ENCODE peak calls at places on chromosomes 11 and 22, in six cellular contexts. X is mammary epithelial cell, T is adrenal gland, B is sigmoid colon, D is left lung, J is Peyer's patch. U is an unnamed sample. For H3K27me3, the result is how much of the 10 kb centered on the place peaks cover.

GRCh38 chr11:128093689-128094088 is 493.7 kb downstream of the ETS1 start:
- DNase-seq in J (no peak), D (no peak), X (peak), T (no peak), B (no peak), U (no peak)

GRCh38 chr11:19080579-19080993 is 20.1 kb upstream of the MRGPRX2 start:
- DNase-seq in B (no peak), T (peak), J (no peak), X (peak), D (peak), U (peak)

GRCh38 chr22:31106651-31107205 is 640 bp downstream of the SELENOM start:
- DNase-seq in T (no peak), B (peak), J (no peak), D (no peak), X (peak), U (peak)

GRCh38 chr11:11691296-11692141 is 69.7 kb upstream of the GALNT18 start:
- DNase-seq in J (no peak), X (no peak), T (no peak), D (no peak), B (no peak), U (peak)

GRCh38 chr11:19992998-19993397 is 167.3 kb downstream of the DBX1 start:
- DNase-seq in T (no peak), J (no peak), B (no peak), X (no peak), D (no peak), U (no peak)

GRCh38 chr11:19828382-19829108 is 115.9 kb downstream of the NAV2 start:
- DNase-seq in J (no peak), B (no peak), D (no peak), X (peak), T (no peak), U (no peak)

GRCh38 chr11:126790550-126790981 is 210.0 kb downstream of the KIRREL3 start:
- DNase-seq in J (no peak), T (no peak), X (peak), B (no peak), D (no peak), U (no peak)

GRCh38 chr11:45993438-45994064 is 71.1 kb downstream of the LARGE2 start:
- DNase-seq in J (no peak), T (peak), B (peak), X (no peak), D (no peak), U (peak)

GRCh38 chr11:17418437-17418836 is 30.0 kb upstream of the KCNJ11 start:
- DNase-seq in T (no peak), D (no peak), X (no peak), B (no peak), J (no peak), U (no peak)

GRCh38 chr22:32897400-32897799 is 95.9 kb downstream of the TIMP3 start:
- DNase-seq in X (peak), T (no peak), D (no peak), J (no peak), B (no peak), U (no peak)

GRCh38 chr11:96228472-96228871 is 114.5 kb downstream of the MAML2 start:
- DNase-seq in B (peak), X (peak), J (peak), D (peak), T (peak), U (peak)

GRCh38 chr11:23284626-23285025 is 424.4 kb upstream of the CCDC179 start:
- DNase-seq in X (no peak), D (no peak), T (no peak), J (no peak), B (no peak), U (no peak)

GRCh38 chr11:8732748-8733241 is 50.2 kb downstream of the RPL27A start:
- DNase-seq in X (peak), T (peak), D (peak), B (peak), J (no peak), U (peak)

GRCh38 chr11:115929618-115930129 is 425.5 kb upstream of the CADM1 start:
- DNase-seq in J (no peak), D (no peak), X (no peak), B (no peak), T (no peak), U (no peak)

GRCh38 chr11:469684-470667 is 19.9 kb downstream of the PTDSS2 start:
- DNase-seq in T (peak), J (peak), X (no peak), B (peak), D (peak), U (peak)

GRCh38 chr11:123194308-123195181 is 503 bp downstream of the CLMP start:
- DNase-seq in T (peak), J (no peak), B (peak), D (peak), X (peak), U (no peak)

GRCh38 chr11:120305286-120305685 is 19.8 kb upstream of the TLCD5 start:
- DNase-seq in X (peak), B (no peak), D (no peak), T (no peak), J (no peak), U (no peak)

GRCh38 chr11:749731-750130 is 2.5 kb downstream of the TALDO1 start:
- DNase-seq in D (no peak), J (no peak), X (no peak), B (no peak), T (no peak), U (no peak)

GRCh38 chr11:77506857-77507256 is 33.0 kb upstream of the PAK1 start:
- DNase-seq in J (peak), D (no peak), B (no peak), X (peak), T (no peak), U (no peak)

GRCh38 chr11:100712618-100713017 is 25.5 kb downstream of the ARHGAP42 start:
- DNase-seq in T (no peak), J (no peak), X (no peak), D (no peak), B (no peak), U (no peak)

GRCh38 chr11:71311928-71312510 is 59.6 kb upstream of the SHANK2 start:
- DNase-seq in B (peak), D (no peak), T (peak), J (peak), X (no peak), U (no peak)

GRCh38 chr11:96001037-96001436 is 77.1 kb upstream of the MTMR2 start:
- DNase-seq in T (peak), J (peak), B (peak), D (no peak), X (no peak), U (peak)

GRCh38 chr11:19753451-19754041 is 40.9 kb downstream of the NAV2 start:
- DNase-seq in B (no peak), D (no peak), J (no peak), T (no peak), X (no peak), U (no peak)

GRCh38 chr22:32206774-32207758 is 2.2 kb upstream of the RFPL2 start:
- DNase-seq in J (peak), T (no peak), B (no peak), X (peak), D (peak), U (no peak)

GRCh38 chr11:10400856-10401255 is 54.2 kb upstream of the AMPD3 start:
- DNase-seq in J (no peak), T (no peak), B (no peak), D (no peak), X (no peak), U (no peak)

GRCh38 chr22:48096846-48097665 is 1334.6 kb downstream of the TBC1D22A start:
- DNase-seq in J (peak), X (no peak), B (peak), T (no peak), D (no peak), U (no peak)

GRCh38 chr22:41048791-41049717 is 43.3 kb upstream of the EP300 start:
- DNase-seq in T (peak), D (peak), B (peak), J (peak), X (peak), U (peak)

GRCh38 chr22:23504522-23504921 is 75.6 kb downstream of the IGLL1 start:
- DNase-seq in B (no peak), X (no peak), J (no peak), T (peak), D (peak), U (peak)

GRCh38 chr11:73201249-73201648 is 16.8 kb upstream of the P2RY2 start:
- DNase-seq in X (no peak), B (peak), D (peak), T (peak), J (peak), U (peak)

GRCh38 chr22:38751066-38751421 is 4.8 kb downstream of the SUN2 start:
- DNase-seq in D (no peak), B (no peak), J (no peak), X (no peak), T (no peak), U (no peak)

GRCh38 chr11:43952401-43953342 is 10.2 kb downstream of the C11orf96 start:
- DNase-seq in J (peak), D (no peak), B (no peak), T (peak), X (no peak), U (no peak)

GRCh38 chr11:43948341-43949185 is 6.1 kb downstream of the C11orf96 start:
- DNase-seq in J (peak), B (no peak), T (peak), X (no peak), D (no peak), U (no peak)

GRCh38 chr11:43952020-43952400 is 9.6 kb downstream of the C11orf96 start:
- DNase-seq in X (no peak), T (no peak), B (no peak), J (no peak), D (no peak), U (no peak)

GRCh38 chr11:43951231-43951630 is 8.8 kb downstream of the C11orf96 start:
- DNase-seq in J (peak), D (no peak), B (no peak), T (peak), X (no peak), U (no peak)

GRCh38 chr11:43950323-43950855 is 8.0 kb downstream of the C11orf96 start:
- DNase-seq in T (peak), X (no peak), B (no peak), D (no peak), J (peak), U (no peak)
- H3K27me3 ChIP-seq in T (under half), X (under half), B (under half), D (under half), J (under half), U (under half)

GRCh38 chr11:34439521-34440258 is 956 bp downstream of the CAT start:
- DNase-seq in J (peak), B (no peak), X (no peak), T (no peak), D (no peak), U (no peak)

GRCh38 chr11:34437224-34437879 is 1.4 kb upstream of the CAT start:
- DNase-seq in J (no peak), B (no peak), T (no peak), D (no peak), X (no peak), U (no peak)

GRCh38 chr11:34441814-34442213 is 3.1 kb downstream of the CAT start:
- DNase-seq in B (no peak), J (no peak), D (no peak), X (no peak), T (no peak), U (no peak)

GRCh38 chr11:34443136-34443535 is 4.4 kb downstream of the CAT start:
- DNase-seq in T (no peak), X (no peak), D (no peak), B (no peak), J (no peak), U (no peak)

DNA sequence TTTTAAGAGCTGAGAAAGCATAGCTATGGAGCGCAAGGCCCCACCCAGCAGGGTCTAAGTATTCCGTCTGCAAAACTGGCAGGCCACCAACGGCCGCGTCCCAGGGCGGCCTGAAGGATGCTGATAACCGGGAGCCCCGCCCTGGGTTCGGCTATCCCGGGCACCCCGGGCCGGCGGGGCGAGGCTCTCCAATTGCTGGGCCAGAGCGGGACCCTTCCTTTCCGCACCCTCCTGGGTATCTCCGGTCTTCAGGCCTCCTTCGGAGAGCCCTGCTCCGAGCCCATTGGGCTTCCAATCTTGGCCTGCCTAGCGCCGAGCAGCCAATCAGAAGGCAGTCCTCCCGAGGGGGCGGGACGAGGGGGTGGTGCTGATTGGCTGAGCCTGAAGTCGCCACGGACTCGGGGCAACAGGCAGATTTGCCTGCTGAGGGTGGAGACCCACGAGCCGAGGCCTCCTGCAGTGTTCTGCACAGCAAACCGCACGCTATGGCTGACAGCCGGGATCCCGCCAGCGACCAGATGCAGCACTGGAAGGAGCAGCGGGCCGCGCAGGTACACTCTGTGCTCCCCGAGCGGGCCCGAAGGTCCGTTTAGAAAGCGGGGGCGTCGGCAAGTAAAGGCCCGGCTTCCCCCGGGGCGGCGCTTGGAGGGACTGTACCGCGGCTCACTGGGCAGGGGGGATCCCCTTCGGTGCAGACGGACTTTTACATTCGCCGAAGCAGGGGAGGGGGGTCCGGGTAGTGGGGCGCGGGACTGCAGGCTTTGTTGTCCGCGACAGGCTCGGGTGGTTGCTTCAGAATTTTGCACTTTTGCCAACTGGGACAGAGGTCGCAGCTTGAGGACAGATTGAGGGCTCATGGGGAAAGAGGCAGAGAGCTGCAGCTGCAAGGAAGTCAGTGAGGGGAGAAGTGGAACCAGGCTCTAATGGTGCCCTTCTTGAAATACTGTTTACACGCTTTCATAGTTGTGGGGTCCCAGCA is at the start of gene CAT:
- DNase-seq in X (peak), D (peak), T (peak), B (peak), J (peak), U (peak)
- H3K4me3 ChIP-seq in X (peak), D (peak), T (peak), B (peak), J (peak), U (peak)

GRCh38 chr22:36678477-36678876 is 25.1 kb downstream of the CACNG2 start:
- DNase-seq in X (no peak), D (no peak), B (no peak), J (no peak), T (no peak), U (no peak)

GRCh38 chr22:36671398-36671797 is 32.2 kb downstream of the CACNG2 start:
- DNase-seq in T (no peak), D (no peak), X (no peak), B (no peak), J (no peak), U (no peak)

GRCh38 chr22:36673821-36674220 is 29.7 kb downstream of the CACNG2 start:
- DNase-seq in B (no peak), J (no peak), D (no peak), X (no peak), T (no peak), U (no peak)
- H3K27me3 ChIP-seq in B (under half), J (under half), D (under half), X (under half), T (under half), U (under half)

GRCh38 chr11:70252844-70253243 is 17.6 kb upstream of the PPFIA1 start:
- DNase-seq in J (no peak), D (no peak), B (no peak), X (no peak), T (no peak), U (no peak)
- H3K4me3 ChIP-seq in J (no peak), D (no peak), B (no peak), X (no peak), T (no peak), U (no peak)

GRCh38 chr22:26904483-26904882 is 247.1 kb downstream of the MIAT start:
- DNase-seq in T (no peak), J (no peak), B (no peak), D (no peak), X (no peak), U (no peak)

GRCh38 chr22:26903030-26903856 is 245.9 kb downstream of the MIAT start:
- DNase-seq in J (peak), D (no peak), X (no peak), T (no peak), B (no peak), U (no peak)

GRCh38 chr22:26905076-26905475 is 247.7 kb downstream of the MIAT start:
- DNase-seq in T (no peak), B (no peak), J (no peak), D (no peak), X (no peak), U (no peak)

GRCh38 chr22:26902401-26903029 is 245.1 kb downstream of the MIAT start:
- DNase-seq in T (no peak), D (no peak), B (no peak), J (no peak), X (no peak), U (no peak)

GRCh38 chr22:26901228-26901816 is 243.9 kb downstream of the MIAT start:
- DNase-seq in B (no peak), D (no peak), T (no peak), J (no peak), X (no peak), U (no peak)
- H3K27me3 ChIP-seq in B (under half), D (under half), T (under half), J (under half), X (under half), U (under half)

GRCh38 chr11:82732734-82733443 is 775 bp downstream of the FAM181B start:
- DNase-seq in D (peak), B (no peak), X (no peak), T (no peak), J (no peak), U (peak)

GRCh38 chr11:82734120-82734479 is 436 bp upstream of the FAM181B start:
- DNase-seq in D (no peak), T (no peak), J (no peak), X (no peak), B (no peak), U (no peak)

GRCh38 chr11:82732348-82732733 is 1.3 kb downstream of the FAM181B start:
- DNase-seq in D (peak), X (no peak), B (no peak), T (no peak), J (no peak), U (peak)

GRCh38 chr11:82731691-82732277 is 1.9 kb downstream of the FAM181B start:
- DNase-seq in T (no peak), D (no peak), B (no peak), X (no peak), J (no peak), U (no peak)

DNA sequence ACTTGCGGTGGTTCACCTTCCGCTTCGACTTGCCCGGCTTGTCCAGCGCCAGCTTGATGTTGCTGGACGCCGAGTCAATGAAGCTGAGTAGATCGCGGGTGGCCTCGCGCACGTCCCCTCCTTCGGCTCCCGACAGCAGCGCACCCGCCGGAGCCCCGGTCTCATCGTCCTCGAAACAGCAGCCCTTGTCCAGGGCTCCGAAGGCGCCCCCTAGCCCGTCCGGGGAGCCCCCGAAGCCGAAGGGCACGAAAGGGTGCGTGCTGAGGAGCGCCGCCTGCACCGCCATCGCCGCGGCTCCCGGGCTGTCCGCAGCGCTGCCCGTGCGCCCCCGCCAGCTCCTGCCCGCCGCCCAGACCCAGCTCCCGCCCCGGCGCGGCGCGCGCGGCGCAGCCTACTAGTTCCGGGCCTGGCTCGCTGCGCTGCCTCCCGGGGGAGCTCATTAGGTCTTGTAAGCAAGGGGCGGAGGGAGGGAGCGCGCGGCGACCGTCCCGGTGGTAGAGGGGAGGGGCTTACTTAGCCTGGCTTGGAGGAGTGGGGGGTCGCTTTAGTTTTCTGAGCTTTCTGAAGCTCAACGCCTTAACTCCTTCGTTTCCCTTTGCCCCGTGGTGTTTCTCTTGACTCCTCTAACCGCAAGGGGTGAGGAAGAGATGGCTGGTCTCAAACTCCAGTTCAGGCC is at the start of gene FAM181B:
- DNase-seq in X (peak), J (peak), D (peak), T (peak), B (peak), U (peak)
- H3K4me3 ChIP-seq in X (peak), J (peak), D (peak), T (no peak), B (peak), U (peak)

GRCh38 chr11:2276280-2276998 is 6.1 kb upstream of the ASCL2 start:
- DNase-seq in D (no peak), B (no peak), X (no peak), J (no peak), T (peak), U (no peak)
- H3K27me3 ChIP-seq in D (under half), B (under half), X (under half), J (under half), T (under half), U (under half)

U was measured in right cardiac atrium.